ENCODE peak calls at places on chromosome 17, in seven cellular contexts. B is Jurkat, Clone E6-1; T is nephron progenitor cell; X is AG04450; P is NCI-H510A; Q is mesendoderm; A is A549. U is an unnamed sample.
A peak's percentile ranks its signal among the peaks of the same experiment; 100 is the strongest.

GRCh38 chr17:17381438-17382059 is 78.4 kb downstream of the NT5M start:
- DNase-seq in B (no peak), T (no peak), X (no peak), P (no peak), Q (no peak), A (no peak), U (no peak)

GRCh38 chr17:21296097-21297025 is 11.8 kb downstream of the MAP2K3 start:
- DNase-seq in B (no peak), T (no peak), X (no peak), P (no peak), Q (no peak), A (no peak), U (no peak)

GRCh38 chr17:5545051-5545987 is 39.0 kb downstream of the NLRP1 start:
- DNase-seq in B (no peak), T (no peak), X (no peak), P (no peak), Q (peak; percentile 6), A (no peak), U (no peak)

GRCh38 chr17:72282439-72283029 is 161.7 kb downstream of the SOX9 start:
- DNase-seq in B (no peak), T (no peak), X (no peak), P (no peak), Q (no peak), A (no peak), U (no peak)

GRCh38 chr17:70050931-70051330 is 24.1 kb upstream of the KCNJ16 start:
- DNase-seq in B (no peak), T (no peak), X (no peak), P (no peak), Q (peak; percentile 19), A (no peak), U (no peak)

GRCh38 chr17:2776589-2777241 is 19.5 kb upstream of the RAP1GAP2 start:
- DNase-seq in B (no peak), T (peak; percentile 82), X (no peak), P (peak; percentile 21), Q (peak; percentile 33), A (peak; percentile 46), U (no peak)

GRCh38 chr17:82358467-82359350 is at the start of gene TEX19:
- DNase-seq in B (peak; percentile 75), T (no peak), X (no peak), P (no peak), Q (peak; percentile 98), A (peak; percentile 54), U (peak; percentile 32)

GRCh38 chr17:2376107-2376506 is 24.8 kb downstream of the MNT start:
- DNase-seq in B (no peak), T (no peak), X (no peak), P (no peak), Q (no peak), A (no peak), U (no peak)

GRCh38 chr17:50560931-50561750 is 626 bp downstream of the CACNA1G start:
- DNase-seq in B (no peak), T (peak; percentile 55), X (no peak), P (no peak), Q (no peak), A (no peak), U (no peak)

GRCh38 chr17:49910094-49910857 is 58.7 kb upstream of the DLX4 start:
- DNase-seq in B (no peak), T (peak; percentile 58), X (no peak), P (no peak), Q (peak; percentile 78), A (peak; percentile 55), U (peak; percentile 38)

GRCh38 chr17:7651097-7651958 is 602 bp downstream of the ATP1B2 start:
- DNase-seq in B (no peak), T (peak; percentile 57), X (no peak), P (no peak), Q (no peak), A (no peak), U (no peak)

GRCh38 chr17:41617136-41617535 is 4.6 kb upstream of the KRT16 start:
- DNase-seq in B (no peak), T (no peak), X (no peak), P (no peak), Q (no peak), A (no peak), U (no peak)

GRCh38 chr17:51441431-51441830 is 181.1 kb downstream of the UTP18 start:
- DNase-seq in B (no peak), T (no peak), X (no peak), P (no peak), Q (no peak), A (no peak), U (no peak)

GRCh38 chr17:2631211-2631610 is 37.8 kb downstream of the PAFAH1B1 start:
- DNase-seq in B (no peak), T (no peak), X (no peak), P (no peak), Q (peak; percentile 56), A (no peak), U (no peak)